ENCODE peak calls at places on chromosomes 12 and 14, in ten cellular contexts. One of them, this sample, is unnamed.

GRCh38 chr12:15546102-15546701 is 223.9 kb downstream of the PTPRO start:
- DNase-seq in esophagus squamous epithelium: no peak
- DNase-seq in cardiac muscle cell: no peak
- DNase-seq in activated CD8-positive, alpha-beta memory T cell treated with anti-CD3 and anti-CD28 coated beads, Interleukin-2, amount 50 U/mL, for 4 hours: no peak
- DNase-seq in bronchial epithelial cell: no peak
- DNase-seq in aorta: no peak
- DNase-seq in astrocyte of the cerebellum: no peak
- DNase-seq in putamen: no peak
- DNase-seq in nephron progenitor cell: no peak
- DNase-seq in activated CD4-positive, alpha-beta T cell treated with anti-CD3 and anti-CD28 coated beads, Interleukin-2, amount 50 U/mL, for 48 hours: no peak
- DNase-seq in this sample: no peak

GRCh38 chr14:100325231-100325632 is 2.1 kb downstream of the SLC25A47 start:
- DNase-seq in esophagus squamous epithelium: no peak
- DNase-seq in cardiac muscle cell: no peak
- DNase-seq in activated CD8-positive, alpha-beta memory T cell treated with anti-CD3 and anti-CD28 coated beads, Interleukin-2, amount 50 U/mL, for 4 hours: no peak
- DNase-seq in bronchial epithelial cell: no peak
- DNase-seq in aorta: no peak
- DNase-seq in astrocyte of the cerebellum: no peak
- DNase-seq in putamen: no peak
- DNase-seq in nephron progenitor cell: no peak
- DNase-seq in activated CD4-positive, alpha-beta T cell treated with anti-CD3 and anti-CD28 coated beads, Interleukin-2, amount 50 U/mL, for 48 hours: no peak
- DNase-seq in this sample: no peak

GRCh38 chr14:61211476-61212262 is 69.5 kb downstream of the TMEM30B start:
- DNase-seq in esophagus squamous epithelium: no peak
- DNase-seq in cardiac muscle cell: no peak
- DNase-seq in activated CD8-positive, alpha-beta memory T cell treated with anti-CD3 and anti-CD28 coated beads, Interleukin-2, amount 50 U/mL, for 4 hours: no peak
- DNase-seq in bronchial epithelial cell: no peak
- DNase-seq in aorta: no peak
- DNase-seq in astrocyte of the cerebellum: no peak
- DNase-seq in putamen: no peak
- DNase-seq in nephron progenitor cell: no peak
- DNase-seq in activated CD4-positive, alpha-beta T cell treated with anti-CD3 and anti-CD28 coated beads, Interleukin-2, amount 50 U/mL, for 48 hours: no peak
- DNase-seq in this sample: no peak

GRCh38 chr12:107884769-107885694 is 110.5 kb downstream of the ASCL4 start:
- DNase-seq in esophagus squamous epithelium: peak
- DNase-seq in cardiac muscle cell: peak
- DNase-seq in activated CD8-positive, alpha-beta memory T cell treated with anti-CD3 and anti-CD28 coated beads, Interleukin-2, amount 50 U/mL, for 4 hours: peak
- DNase-seq in bronchial epithelial cell: peak
- DNase-seq in aorta: no peak
- DNase-seq in astrocyte of the cerebellum: peak
- DNase-seq in putamen: peak
- DNase-seq in nephron progenitor cell: peak
- DNase-seq in activated CD4-positive, alpha-beta T cell treated with anti-CD3 and anti-CD28 coated beads, Interleukin-2, amount 50 U/mL, for 48 hours: peak
- DNase-seq in this sample: peak

GRCh38 chr14:89479802-89480201 is 62.8 kb upstream of the FOXN3 start:
- DNase-seq in esophagus squamous epithelium: no peak
- DNase-seq in cardiac muscle cell: peak
- DNase-seq in activated CD8-positive, alpha-beta memory T cell treated with anti-CD3 and anti-CD28 coated beads, Interleukin-2, amount 50 U/mL, for 4 hours: no peak
- DNase-seq in bronchial epithelial cell: peak
- DNase-seq in aorta: no peak
- DNase-seq in astrocyte of the cerebellum: no peak
- DNase-seq in putamen: no peak
- DNase-seq in nephron progenitor cell: no peak
- DNase-seq in activated CD4-positive, alpha-beta T cell treated with anti-CD3 and anti-CD28 coated beads, Interleukin-2, amount 50 U/mL, for 48 hours: no peak
- DNase-seq in this sample: no peak

GRCh38 chr14:20409226-20409625 is 4.1 kb downstream of the TEP1 start:
- DNase-seq in esophagus squamous epithelium: no peak
- DNase-seq in cardiac muscle cell: no peak
- DNase-seq in activated CD8-positive, alpha-beta memory T cell treated with anti-CD3 and anti-CD28 coated beads, Interleukin-2, amount 50 U/mL, for 4 hours: no peak
- DNase-seq in bronchial epithelial cell: no peak
- DNase-seq in aorta: no peak
- DNase-seq in astrocyte of the cerebellum: no peak
- DNase-seq in putamen: no peak
- DNase-seq in nephron progenitor cell: no peak
- DNase-seq in activated CD4-positive, alpha-beta T cell treated with anti-CD3 and anti-CD28 coated beads, Interleukin-2, amount 50 U/mL, for 48 hours: no peak
- DNase-seq in this sample: no peak

GRCh38 chr14:91348861-91349465 is 68.7 kb downstream of the CCDC88C start:
- DNase-seq in esophagus squamous epithelium: no peak
- DNase-seq in cardiac muscle cell: no peak
- DNase-seq in activated CD8-positive, alpha-beta memory T cell treated with anti-CD3 and anti-CD28 coated beads, Interleukin-2, amount 50 U/mL, for 4 hours: no peak
- DNase-seq in bronchial epithelial cell: no peak
- DNase-seq in aorta: no peak
- DNase-seq in astrocyte of the cerebellum: no peak
- DNase-seq in putamen: no peak
- DNase-seq in nephron progenitor cell: no peak
- DNase-seq in activated CD4-positive, alpha-beta T cell treated with anti-CD3 and anti-CD28 coated beads, Interleukin-2, amount 50 U/mL, for 48 hours: no peak
- DNase-seq in this sample: no peak

GRCh38 chr14:68487805-68488590 is 304.9 kb downstream of the ZFP36L1 start:
- DNase-seq in esophagus squamous epithelium: no peak
- DNase-seq in cardiac muscle cell: no peak
- DNase-seq in activated CD8-positive, alpha-beta memory T cell treated with anti-CD3 and anti-CD28 coated beads, Interleukin-2, amount 50 U/mL, for 4 hours: no peak
- DNase-seq in bronchial epithelial cell: peak
- DNase-seq in aorta: no peak
- DNase-seq in astrocyte of the cerebellum: no peak
- DNase-seq in putamen: no peak
- DNase-seq in nephron progenitor cell: no peak
- DNase-seq in activated CD4-positive, alpha-beta T cell treated with anti-CD3 and anti-CD28 coated beads, Interleukin-2, amount 50 U/mL, for 48 hours: no peak
- DNase-seq in this sample: no peak

GRCh38 chr12:116183741-116184141 is 93.8 kb downstream of the MED13L start:
- DNase-seq in esophagus squamous epithelium: no peak
- DNase-seq in cardiac muscle cell: peak
- DNase-seq in activated CD8-positive, alpha-beta memory T cell treated with anti-CD3 and anti-CD28 coated beads, Interleukin-2, amount 50 U/mL, for 4 hours: no peak
- DNase-seq in bronchial epithelial cell: no peak
- DNase-seq in aorta: no peak
- DNase-seq in astrocyte of the cerebellum: no peak
- DNase-seq in putamen: no peak
- DNase-seq in nephron progenitor cell: no peak
- DNase-seq in activated CD4-positive, alpha-beta T cell treated with anti-CD3 and anti-CD28 coated beads, Interleukin-2, amount 50 U/mL, for 48 hours: no peak
- DNase-seq in this sample: no peak

GRCh38 chr12:47715393-47715876 is 9.6 kb upstream of the RPAP3 start:
- DNase-seq in esophagus squamous epithelium: no peak
- DNase-seq in cardiac muscle cell: peak
- DNase-seq in activated CD8-positive, alpha-beta memory T cell treated with anti-CD3 and anti-CD28 coated beads, Interleukin-2, amount 50 U/mL, for 4 hours: peak
- DNase-seq in bronchial epithelial cell: peak
- DNase-seq in aorta: no peak
- DNase-seq in astrocyte of the cerebellum: peak
- DNase-seq in putamen: peak
- DNase-seq in nephron progenitor cell: peak
- DNase-seq in activated CD4-positive, alpha-beta T cell treated with anti-CD3 and anti-CD28 coated beads, Interleukin-2, amount 50 U/mL, for 48 hours: peak
- DNase-seq in this sample: peak

GRCh38 chr14:79111963-79112362 is 941.8 kb downstream of the NRXN3 start:
- DNase-seq in esophagus squamous epithelium: no peak
- DNase-seq in cardiac muscle cell: no peak
- DNase-seq in activated CD8-positive, alpha-beta memory T cell treated with anti-CD3 and anti-CD28 coated beads, Interleukin-2, amount 50 U/mL, for 4 hours: no peak
- DNase-seq in bronchial epithelial cell: no peak
- DNase-seq in aorta: no peak
- DNase-seq in astrocyte of the cerebellum: no peak
- DNase-seq in putamen: no peak
- DNase-seq in nephron progenitor cell: no peak
- DNase-seq in activated CD4-positive, alpha-beta T cell treated with anti-CD3 and anti-CD28 coated beads, Interleukin-2, amount 50 U/mL, for 48 hours: no peak
- DNase-seq in this sample: no peak

GRCh38 chr12:5251092-5251491 is 180.8 kb upstream of the NTF3 start:
- DNase-seq in esophagus squamous epithelium: no peak
- DNase-seq in cardiac muscle cell: no peak
- DNase-seq in activated CD8-positive, alpha-beta memory T cell treated with anti-CD3 and anti-CD28 coated beads, Interleukin-2, amount 50 U/mL, for 4 hours: no peak
- DNase-seq in bronchial epithelial cell: no peak
- DNase-seq in aorta: no peak
- DNase-seq in astrocyte of the cerebellum: no peak
- DNase-seq in putamen: no peak
- DNase-seq in nephron progenitor cell: no peak
- DNase-seq in activated CD4-positive, alpha-beta T cell treated with anti-CD3 and anti-CD28 coated beads, Interleukin-2, amount 50 U/mL, for 48 hours: no peak
- DNase-seq in this sample: no peak

GRCh38 chr12:88985011-88985410 is 367.3 kb downstream of the DUSP6 start:
- DNase-seq in esophagus squamous epithelium: no peak
- DNase-seq in cardiac muscle cell: no peak
- DNase-seq in activated CD8-positive, alpha-beta memory T cell treated with anti-CD3 and anti-CD28 coated beads, Interleukin-2, amount 50 U/mL, for 4 hours: no peak
- DNase-seq in bronchial epithelial cell: no peak
- DNase-seq in aorta: no peak
- DNase-seq in astrocyte of the cerebellum: no peak
- DNase-seq in putamen: no peak
- DNase-seq in nephron progenitor cell: no peak
- DNase-seq in activated CD4-positive, alpha-beta T cell treated with anti-CD3 and anti-CD28 coated beads, Interleukin-2, amount 50 U/mL, for 48 hours: no peak
- DNase-seq in this sample: no peak

GRCh38 chr14:54642950-54643695 is 76.2 kb downstream of the SAMD4A start:
- DNase-seq in esophagus squamous epithelium: no peak
- DNase-seq in cardiac muscle cell: peak
- DNase-seq in activated CD8-positive, alpha-beta memory T cell treated with anti-CD3 and anti-CD28 coated beads, Interleukin-2, amount 50 U/mL, for 4 hours: no peak
- DNase-seq in bronchial epithelial cell: peak
- DNase-seq in aorta: no peak
- DNase-seq in astrocyte of the cerebellum: no peak
- DNase-seq in putamen: no peak
- DNase-seq in nephron progenitor cell: no peak
- DNase-seq in activated CD4-positive, alpha-beta T cell treated with anti-CD3 and anti-CD28 coated beads, Interleukin-2, amount 50 U/mL, for 48 hours: no peak
- DNase-seq in this sample: no peak

GRCh38 chr12:109946913-109947312 is 46.8 kb downstream of the TCHP start:
- DNase-seq in esophagus squamous epithelium: no peak
- DNase-seq in cardiac muscle cell: no peak
- DNase-seq in activated CD8-positive, alpha-beta memory T cell treated with anti-CD3 and anti-CD28 coated beads, Interleukin-2, amount 50 U/mL, for 4 hours: no peak
- DNase-seq in bronchial epithelial cell: no peak
- DNase-seq in aorta: no peak
- DNase-seq in astrocyte of the cerebellum: no peak
- DNase-seq in putamen: no peak
- DNase-seq in nephron progenitor cell: no peak
- DNase-seq in activated CD4-positive, alpha-beta T cell treated with anti-CD3 and anti-CD28 coated beads, Interleukin-2, amount 50 U/mL, for 48 hours: no peak
- DNase-seq in this sample: no peak

GRCh38 chr14:20334017-20334416 is 938 bp upstream of the CCNB1IP1 start:
- DNase-seq in esophagus squamous epithelium: no peak
- DNase-seq in cardiac muscle cell: no peak
- DNase-seq in activated CD8-positive, alpha-beta memory T cell treated with anti-CD3 and anti-CD28 coated beads, Interleukin-2, amount 50 U/mL, for 4 hours: no peak
- DNase-seq in bronchial epithelial cell: no peak
- DNase-seq in aorta: no peak
- DNase-seq in astrocyte of the cerebellum: no peak
- DNase-seq in putamen: no peak
- DNase-seq in nephron progenitor cell: no peak
- DNase-seq in activated CD4-positive, alpha-beta T cell treated with anti-CD3 and anti-CD28 coated beads, Interleukin-2, amount 50 U/mL, for 48 hours: no peak
- DNase-seq in this sample: no peak

GRCh38 chr12:12406762-12407161 is 49.9 kb downstream of the BORCS5 start:
- DNase-seq in esophagus squamous epithelium: no peak
- DNase-seq in cardiac muscle cell: no peak
- DNase-seq in activated CD8-positive, alpha-beta memory T cell treated with anti-CD3 and anti-CD28 coated beads, Interleukin-2, amount 50 U/mL, for 4 hours: no peak
- DNase-seq in bronchial epithelial cell: no peak
- DNase-seq in aorta: no peak
- DNase-seq in astrocyte of the cerebellum: no peak
- DNase-seq in putamen: no peak
- DNase-seq in nephron progenitor cell: no peak
- DNase-seq in activated CD4-positive, alpha-beta T cell treated with anti-CD3 and anti-CD28 coated beads, Interleukin-2, amount 50 U/mL, for 48 hours: no peak
- DNase-seq in this sample: no peak

GRCh38 chr12:101813117-101813516 is 17.6 kb downstream of the GNPTAB start:
- DNase-seq in esophagus squamous epithelium: no peak
- DNase-seq in cardiac muscle cell: no peak
- DNase-seq in activated CD8-positive, alpha-beta memory T cell treated with anti-CD3 and anti-CD28 coated beads, Interleukin-2, amount 50 U/mL, for 4 hours: no peak
- DNase-seq in bronchial epithelial cell: no peak
- DNase-seq in aorta: no peak
- DNase-seq in astrocyte of the cerebellum: no peak
- DNase-seq in putamen: no peak
- DNase-seq in nephron progenitor cell: no peak
- DNase-seq in activated CD4-positive, alpha-beta T cell treated with anti-CD3 and anti-CD28 coated beads, Interleukin-2, amount 50 U/mL, for 48 hours: no peak
- DNase-seq in this sample: no peak

GRCh38 chr12:75979181-75979580 is 52.4 kb downstream of the PHLDA1 start:
- DNase-seq in esophagus squamous epithelium: no peak
- DNase-seq in cardiac muscle cell: no peak
- DNase-seq in activated CD8-positive, alpha-beta memory T cell treated with anti-CD3 and anti-CD28 coated beads, Interleukin-2, amount 50 U/mL, for 4 hours: peak
- DNase-seq in bronchial epithelial cell: peak
- DNase-seq in aorta: no peak
- DNase-seq in astrocyte of the cerebellum: no peak
- DNase-seq in putamen: no peak
- DNase-seq in nephron progenitor cell: no peak
- DNase-seq in activated CD4-positive, alpha-beta T cell treated with anti-CD3 and anti-CD28 coated beads, Interleukin-2, amount 50 U/mL, for 48 hours: no peak
- DNase-seq in this sample: no peak

GRCh38 chr14:93861846-93862641 is 65.1 kb upstream of the FAM181A start:
- DNase-seq in esophagus squamous epithelium: no peak
- DNase-seq in cardiac muscle cell: no peak
- DNase-seq in activated CD8-positive, alpha-beta memory T cell treated with anti-CD3 and anti-CD28 coated beads, Interleukin-2, amount 50 U/mL, for 4 hours: no peak
- DNase-seq in bronchial epithelial cell: no peak
- DNase-seq in aorta: no peak
- DNase-seq in astrocyte of the cerebellum: no peak
- DNase-seq in putamen: no peak
- DNase-seq in nephron progenitor cell: no peak
- DNase-seq in activated CD4-positive, alpha-beta T cell treated with anti-CD3 and anti-CD28 coated beads, Interleukin-2, amount 50 U/mL, for 48 hours: no peak
- DNase-seq in this sample: no peak

GRCh38 chr12:111672822-111673381 is 12.9 kb downstream of the BRAP start:
- DNase-seq in esophagus squamous epithelium: no peak
- DNase-seq in cardiac muscle cell: no peak
- DNase-seq in activated CD8-positive, alpha-beta memory T cell treated with anti-CD3 and anti-CD28 coated beads, Interleukin-2, amount 50 U/mL, for 4 hours: no peak
- DNase-seq in bronchial epithelial cell: no peak
- DNase-seq in aorta: no peak
- DNase-seq in astrocyte of the cerebellum: no peak
- DNase-seq in putamen: no peak
- DNase-seq in nephron progenitor cell: no peak
- DNase-seq in activated CD4-positive, alpha-beta T cell treated with anti-CD3 and anti-CD28 coated beads, Interleukin-2, amount 50 U/mL, for 48 hours: no peak
- DNase-seq in this sample: no peak

GRCh38 chr12:115305867-115306266 is 621.9 kb upstream of the TBX3 start:
- DNase-seq in esophagus squamous epithelium: no peak
- DNase-seq in cardiac muscle cell: no peak
- DNase-seq in activated CD8-positive, alpha-beta memory T cell treated with anti-CD3 and anti-CD28 coated beads, Interleukin-2, amount 50 U/mL, for 4 hours: no peak
- DNase-seq in bronchial epithelial cell: no peak
- DNase-seq in aorta: no peak
- DNase-seq in astrocyte of the cerebellum: no peak
- DNase-seq in putamen: no peak
- DNase-seq in nephron progenitor cell: no peak
- DNase-seq in activated CD4-positive, alpha-beta T cell treated with anti-CD3 and anti-CD28 coated beads, Interleukin-2, amount 50 U/mL, for 48 hours: no peak
- DNase-seq in this sample: no peak

GRCh38 chr12:64103821-64104220 is 118.3 kb downstream of the KICS2 start:
- DNase-seq in esophagus squamous epithelium: no peak
- DNase-seq in cardiac muscle cell: peak
- DNase-seq in activated CD8-positive, alpha-beta memory T cell treated with anti-CD3 and anti-CD28 coated beads, Interleukin-2, amount 50 U/mL, for 4 hours: no peak
- DNase-seq in bronchial epithelial cell: peak
- DNase-seq in aorta: no peak
- DNase-seq in astrocyte of the cerebellum: no peak
- DNase-seq in putamen: no peak
- DNase-seq in nephron progenitor cell: no peak
- DNase-seq in activated CD4-positive, alpha-beta T cell treated with anti-CD3 and anti-CD28 coated beads, Interleukin-2, amount 50 U/mL, for 48 hours: no peak
- DNase-seq in this sample: no peak

GRCh38 chr12:122937622-122938091 is 28.6 kb downstream of the ABCB9 start:
- DNase-seq in esophagus squamous epithelium: no peak
- DNase-seq in cardiac muscle cell: peak
- DNase-seq in activated CD8-positive, alpha-beta memory T cell treated with anti-CD3 and anti-CD28 coated beads, Interleukin-2, amount 50 U/mL, for 4 hours: no peak
- DNase-seq in bronchial epithelial cell: no peak
- DNase-seq in aorta: no peak
- DNase-seq in astrocyte of the cerebellum: no peak
- DNase-seq in putamen: no peak
- DNase-seq in nephron progenitor cell: no peak
- DNase-seq in activated CD4-positive, alpha-beta T cell treated with anti-CD3 and anti-CD28 coated beads, Interleukin-2, amount 50 U/mL, for 48 hours: no peak
- DNase-seq in this sample: no peak

This sample was measured in H9.